ENCODE peak calls at places on chromosomes 4 and X, in four cellular contexts. One of them, this sample, is unnamed.

GRCh38 chrX:154799554-154800348 is 5.5 kb downstream of the MPP1 start:
- DNase-seq in tibial nerve: no peak
- DNase-seq in suprapubic skin: no peak
- DNase-seq in ovary: no peak
- DNase-seq in this sample: no peak

GRCh38 chr4:186580669-186581068 is 25.3 kb upstream of the MTNR1A start:
- DNase-seq in suprapubic skin: no peak
- DNase-seq in tibial nerve: no peak
- DNase-seq in ovary: no peak
- DNase-seq in this sample: no peak

GRCh38 chrX:20545538-20545937 is 278.8 kb upstream of the RPS6KA3 start:
- DNase-seq in suprapubic skin: no peak
- DNase-seq in tibial nerve: no peak
- DNase-seq in ovary: no peak
- DNase-seq in this sample: no peak

GRCh38 chrX:68684291-68684918 is 36.9 kb downstream of the STARD8 start:
- DNase-seq in suprapubic skin: no peak
- DNase-seq in ovary: no peak
- DNase-seq in tibial nerve: peak; percentile 15
- DNase-seq in this sample: peak; percentile 28

GRCh38 chr4:111806331-111806730 is 338.9 kb upstream of the FAM241A start:
- DNase-seq in tibial nerve: no peak
- DNase-seq in ovary: no peak
- DNase-seq in suprapubic skin: no peak
- DNase-seq in this sample: no peak

GRCh38 chr4:111027526-111027925 is 404.6 kb upstream of the PITX2 start:
- DNase-seq in tibial nerve: no peak
- DNase-seq in suprapubic skin: no peak
- DNase-seq in ovary: no peak
- DNase-seq in this sample: no peak

GRCh38 chrX:104195489-104196084 is 29.3 kb downstream of the FAM199X start:
- DNase-seq in suprapubic skin: no peak
- DNase-seq in ovary: no peak
- DNase-seq in tibial nerve: no peak
- DNase-seq in this sample: no peak

GRCh38 chrX:46561931-46562721 is 11.4 kb upstream of the CHST7 start:
- DNase-seq in suprapubic skin: no peak
- DNase-seq in tibial nerve: no peak
- DNase-seq in ovary: no peak
- DNase-seq in this sample: peak; percentile 59

GRCh38 chrX:49260221-49260985 is 4.1 kb downstream of the FOXP3 start:
- DNase-seq in tibial nerve: no peak
- DNase-seq in suprapubic skin: no peak
- DNase-seq in ovary: no peak
- DNase-seq in this sample: no peak

GRCh38 chr4:177012918-177013545 is 220.3 kb upstream of the VEGFC start:
- DNase-seq in tibial nerve: no peak
- DNase-seq in ovary: no peak
- DNase-seq in suprapubic skin: no peak
- DNase-seq in this sample: no peak

GRCh38 chrX:134024686-134025377 is 39.4 kb upstream of the GPC3 start:
- DNase-seq in ovary: no peak
- DNase-seq in suprapubic skin: no peak
- DNase-seq in tibial nerve: no peak
- DNase-seq in this sample: no peak

GRCh38 chrX:63812826-63813225 is 27.8 kb upstream of the ARHGEF9 start:
- DNase-seq in suprapubic skin: no peak
- DNase-seq in ovary: no peak
- DNase-seq in tibial nerve: no peak
- DNase-seq in this sample: no peak

GRCh38 chrX:10143071-10143983 is 13.4 kb upstream of the CLCN4 start:
- DNase-seq in ovary: no peak
- DNase-seq in suprapubic skin: no peak
- DNase-seq in tibial nerve: no peak
- DNase-seq in this sample: no peak

GRCh38 chr4:55927776-55928437 is 20.8 kb upstream of the CEP135 start:
- DNase-seq in ovary: no peak
- DNase-seq in suprapubic skin: no peak
- DNase-seq in tibial nerve: no peak
- DNase-seq in this sample: no peak

GRCh38 chrX:134158821-134159512 is 78.0 kb upstream of the CCDC160 start:
- DNase-seq in ovary: no peak
- DNase-seq in suprapubic skin: no peak
- DNase-seq in tibial nerve: no peak
- DNase-seq in this sample: no peak

GRCh38 chr4:3244747-3245146 is 4.2 kb upstream of the MSANTD1 start:
- DNase-seq in ovary: no peak
- DNase-seq in suprapubic skin: no peak
- DNase-seq in tibial nerve: no peak
- DNase-seq in this sample: no peak

GRCh38 chr4:74968456-74969164 is 35.7 kb downstream of the PARM1 start:
- DNase-seq in suprapubic skin: no peak
- DNase-seq in ovary: no peak
- DNase-seq in tibial nerve: no peak
- DNase-seq in this sample: no peak

GRCh38 chrX:1657367-1658082 is 42.7 kb downstream of the ASMT start:
- DNase-seq in suprapubic skin: no peak
- DNase-seq in tibial nerve: no peak
- DNase-seq in ovary: no peak
- DNase-seq in this sample: no peak

GRCh38 chr4:147730333-147730732 is 1.6 kb upstream of the ARHGAP10 start:
- DNase-seq in ovary: no peak
- DNase-seq in suprapubic skin: no peak
- DNase-seq in tibial nerve: no peak
- DNase-seq in this sample: no peak

GRCh38 chr4:73523126-73523525 is 41.6 kb downstream of the AFM start:
- DNase-seq in tibial nerve: no peak
- DNase-seq in suprapubic skin: no peak
- DNase-seq in ovary: no peak
- DNase-seq in this sample: no peak

GRCh38 chr4:88818650-88819470 is 121.2 kb upstream of the NAP1L5 start:
- DNase-seq in ovary: peak; percentile 34
- DNase-seq in suprapubic skin: no peak
- DNase-seq in tibial nerve: no peak
- DNase-seq in this sample: no peak

GRCh38 chr4:13544556-13545393 is 467 bp upstream of the NKX3-2 start:
- DNase-seq in tibial nerve: no peak
- DNase-seq in suprapubic skin: no peak
- DNase-seq in ovary: peak; percentile 49
- DNase-seq in this sample: peak; percentile 29

GRCh38 chr4:5995901-5996623 is 22.2 kb downstream of the C4orf50 start:
- DNase-seq in ovary: no peak
- DNase-seq in tibial nerve: no peak
- DNase-seq in suprapubic skin: peak; percentile 52
- DNase-seq in this sample: no peak

GRCh38 chr4:5993876-5994811 is 24.1 kb downstream of the C4orf50 start:
- DNase-seq in tibial nerve: no peak
- DNase-seq in ovary: no peak
- DNase-seq in suprapubic skin: peak; percentile 73
- DNase-seq in this sample: peak; percentile 76

GRCh38 chr4:5998333-5998936 is 19.8 kb downstream of the C4orf50 start:
- DNase-seq in suprapubic skin: peak; percentile 74
- DNase-seq in ovary: peak; percentile 15
- DNase-seq in tibial nerve: no peak
- DNase-seq in this sample: peak; percentile 84

GRCh38 chr4:5999830-6000365 is 18.3 kb downstream of the C4orf50 start:
- DNase-seq in ovary: no peak
- DNase-seq in suprapubic skin: peak; percentile 59
- DNase-seq in tibial nerve: no peak
- DNase-seq in this sample: no peak

DNA sequence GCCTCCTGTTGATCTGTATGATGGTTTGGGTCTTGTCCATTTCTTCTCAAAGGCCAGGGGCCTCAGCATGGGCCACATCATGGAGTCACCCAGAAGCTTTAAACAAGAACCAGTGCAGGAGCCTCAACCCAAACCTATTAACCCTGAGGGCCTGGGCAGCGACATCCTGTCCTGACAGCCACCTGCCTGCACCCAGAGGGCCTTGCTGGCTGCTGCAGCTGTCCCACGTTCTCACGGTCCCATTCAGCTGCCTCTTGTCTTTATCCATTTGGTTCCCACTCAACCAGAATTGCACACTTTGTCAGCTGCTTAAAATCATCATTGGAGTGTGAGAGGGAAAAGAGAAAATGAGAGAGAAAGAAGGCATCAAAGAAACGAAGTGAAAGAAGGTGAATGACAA is 21.6 kb downstream of the C4orf50 start:
- DNase-seq in ovary: no peak
- DNase-seq in suprapubic skin: peak; percentile 37
- DNase-seq in tibial nerve: no peak
- DNase-seq in this sample: no peak
- TF ChIP-seq POLR2A in ovary: no peak
- TF ChIP-seq POLR2A in suprapubic skin: no peak
- TF ChIP-seq POLR2A in tibial nerve: no peak
- TF ChIP-seq POLR2A in this sample: no peak

GRCh38 chrX:65667503-65668355 is at the start of gene MSN:
- DNase-seq in suprapubic skin: peak; percentile 81
- DNase-seq in ovary: peak; percentile 70
- DNase-seq in tibial nerve: peak; percentile 57
- DNase-seq in this sample: peak; percentile 95
- TF ChIP-seq CTCF in suprapubic skin: no peak
- TF ChIP-seq CTCF in ovary: no peak
- TF ChIP-seq CTCF in tibial nerve: no peak
- TF ChIP-seq CTCF in this sample: no peak

GRCh38 chr4:102760645-102761477 is at the start of gene MANBA:
- DNase-seq in ovary: peak; percentile 70
- DNase-seq in tibial nerve: peak; percentile 71
- DNase-seq in suprapubic skin: peak; percentile 90
- DNase-seq in this sample: peak; percentile 70
- TF ChIP-seq POLR2A in ovary: no peak
- TF ChIP-seq POLR2A in tibial nerve: peak; percentile 65
- TF ChIP-seq POLR2A in suprapubic skin: no peak
- TF ChIP-seq POLR2A in this sample: no peak

DNA sequence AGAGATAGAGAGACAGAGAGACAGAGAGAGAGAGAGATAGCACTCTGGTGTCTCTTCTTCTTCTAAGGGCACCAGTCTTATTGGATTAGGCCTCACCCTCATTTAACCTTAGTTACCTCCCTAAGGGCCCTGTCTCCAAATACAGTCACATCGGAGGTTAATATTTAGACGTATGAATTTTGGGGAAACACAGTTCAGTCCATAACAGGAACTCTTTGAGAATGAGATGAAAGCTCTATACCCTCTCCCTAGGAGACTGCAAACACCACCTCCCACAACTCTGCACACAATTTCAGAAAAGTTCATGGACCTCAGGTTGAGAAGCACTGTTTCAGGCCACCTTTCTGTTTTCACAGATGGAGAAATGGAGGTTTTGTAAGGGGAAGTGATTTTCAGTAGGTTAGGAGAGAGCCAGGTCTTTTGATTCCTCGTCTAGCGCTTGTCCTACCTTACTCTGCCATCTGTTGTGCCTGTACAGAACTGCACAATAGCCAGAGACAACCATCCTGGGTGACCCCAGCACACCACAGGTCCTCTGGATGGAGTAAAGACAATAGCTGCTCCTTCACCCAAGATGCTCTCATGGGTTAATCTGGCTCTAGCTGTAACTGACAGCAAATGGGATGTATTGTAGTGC is 16.9 kb upstream of the LOC101059915 start:
- DNase-seq in suprapubic skin: no peak
- DNase-seq in tibial nerve: no peak
- DNase-seq in ovary: no peak
- DNase-seq in this sample: no peak
- TF ChIP-seq CTCF in suprapubic skin: no peak
- TF ChIP-seq CTCF in tibial nerve: no peak
- TF ChIP-seq CTCF in ovary: no peak
- TF ChIP-seq CTCF in this sample: no peak

DNA sequence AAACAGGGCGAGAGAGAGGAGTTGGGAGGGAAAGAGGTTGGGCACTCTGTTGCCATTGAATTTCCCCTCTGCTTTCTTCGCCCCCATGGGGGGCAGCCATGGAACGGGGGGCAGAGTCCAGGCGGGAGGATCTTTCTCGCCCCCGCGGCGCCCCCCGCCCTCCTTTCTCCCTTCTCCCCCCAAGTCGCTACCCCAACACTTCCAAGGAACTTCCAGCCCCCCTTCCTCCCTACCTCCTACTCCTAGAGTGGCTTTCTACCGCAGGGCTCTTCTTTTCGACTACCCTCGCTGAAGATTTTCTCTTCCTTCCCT is 594 bp upstream of the STAG2 start:
- DNase-seq in suprapubic skin: no peak
- DNase-seq in tibial nerve: no peak
- DNase-seq in ovary: peak; percentile 29
- DNase-seq in this sample: no peak
- TF ChIP-seq POLR2A in suprapubic skin: no peak
- TF ChIP-seq POLR2A in tibial nerve: no peak
- TF ChIP-seq POLR2A in ovary: no peak
- TF ChIP-seq POLR2A in this sample: no peak

GRCh38 chr4:18942874-18943273 is 921.3 kb upstream of the LCORL start:
- DNase-seq in suprapubic skin: no peak
- DNase-seq in tibial nerve: no peak
- DNase-seq in ovary: no peak
- DNase-seq in this sample: no peak
- TF ChIP-seq CTCF in suprapubic skin: no peak
- TF ChIP-seq CTCF in tibial nerve: no peak
- TF ChIP-seq CTCF in ovary: no peak
- TF ChIP-seq CTCF in this sample: no peak

DNA sequence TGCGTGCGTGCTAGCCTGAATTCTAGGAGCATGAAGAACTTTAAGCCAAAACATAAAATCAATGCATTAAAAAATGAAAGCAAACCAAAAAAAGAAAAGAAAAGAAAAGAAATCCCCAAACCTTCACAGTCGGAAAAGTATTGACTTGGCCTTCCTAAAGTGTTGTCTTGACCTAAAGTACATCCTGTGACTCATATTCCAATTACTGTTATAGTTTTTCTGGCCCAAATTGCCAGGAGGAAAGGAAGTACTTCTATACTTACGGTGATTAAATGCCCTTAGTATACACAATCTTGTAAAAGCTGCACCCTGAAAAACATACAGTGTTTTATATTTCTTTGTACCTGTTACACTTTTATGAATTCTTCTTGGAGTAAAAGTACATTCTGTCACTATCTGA is 512.8 kb downstream of the ANKRD50 start:
- DNase-seq in tibial nerve: no peak
- DNase-seq in ovary: no peak
- DNase-seq in suprapubic skin: no peak
- DNase-seq in this sample: no peak
- TF ChIP-seq POLR2A in tibial nerve: no peak
- TF ChIP-seq POLR2A in ovary: no peak
- TF ChIP-seq POLR2A in suprapubic skin: no peak
- TF ChIP-seq POLR2A in this sample: no peak

DNA sequence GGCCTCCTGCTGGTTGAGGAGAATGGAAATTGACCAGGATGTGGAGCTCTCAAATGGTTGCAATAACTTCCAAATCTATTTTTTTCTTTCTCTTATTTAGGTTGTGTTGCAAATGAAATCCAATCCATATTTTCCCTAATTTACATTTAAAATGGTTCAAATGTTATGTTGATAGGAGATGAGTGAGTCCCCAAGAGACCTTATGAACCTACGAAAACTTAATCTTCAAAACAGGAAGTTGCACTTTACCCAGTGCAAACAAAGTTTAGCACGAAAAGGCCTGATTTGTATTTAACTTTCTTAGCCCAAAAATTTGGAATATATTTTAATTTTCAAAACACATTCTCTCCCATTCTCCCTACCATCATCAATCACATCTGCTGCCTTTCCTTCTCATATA is 59.3 kb upstream of the NDP start:
- DNase-seq in tibial nerve: no peak
- DNase-seq in ovary: no peak
- DNase-seq in suprapubic skin: no peak
- DNase-seq in this sample: no peak
- TF ChIP-seq CTCF in tibial nerve: no peak
- TF ChIP-seq CTCF in ovary: no peak
- TF ChIP-seq CTCF in suprapubic skin: no peak
- TF ChIP-seq CTCF in this sample: no peak